ENCODE peak calls at places on chromosomes 5 and 9, in ten cellular contexts. One of them, this sample, is unnamed.

GRCh38 chr9:10134266-10134665 is 478.5 kb downstream of the PTPRD start:
- DNase-seq in HL-60: no peak
- DNase-seq in GM03348: no peak
- DNase-seq in AG08396: no peak
- DNase-seq in activated gamma-delta T cell treated with Interleukin-2 at 50 U/mL for 16 hours: no peak
- DNase-seq in HepG2: no peak
- DNase-seq in AG10803: no peak
- DNase-seq in stimulated activated CD4-positive, alpha-beta T cell treated with anti-CD3 and anti-CD28 coated beads, Interleukin-15, amount 100 ng/mL, for 1 hour: no peak
- DNase-seq in trophoblast cell: no peak
- DNase-seq in anterior cingulate cortex: no peak
- DNase-seq in this sample: no peak

GRCh38 chr5:155069961-155070360 is 56.4 kb downstream of the KIF4B start:
- DNase-seq in HL-60: no peak
- DNase-seq in GM03348: no peak
- DNase-seq in AG08396: no peak
- DNase-seq in activated gamma-delta T cell treated with Interleukin-2 at 50 U/mL for 16 hours: no peak
- DNase-seq in HepG2: no peak
- DNase-seq in AG10803: peak; percentile 58
- DNase-seq in stimulated activated CD4-positive, alpha-beta T cell treated with anti-CD3 and anti-CD28 coated beads, Interleukin-15, amount 100 ng/mL, for 1 hour: no peak
- DNase-seq in trophoblast cell: no peak
- DNase-seq in anterior cingulate cortex: no peak
- DNase-seq in this sample: no peak

GRCh38 chr9:112503170-112503569 is 16.5 kb downstream of the KIAA1958 start:
- DNase-seq in HL-60: no peak
- DNase-seq in GM03348: no peak
- DNase-seq in AG08396: no peak
- DNase-seq in activated gamma-delta T cell treated with Interleukin-2 at 50 U/mL for 16 hours: no peak
- DNase-seq in HepG2: no peak
- DNase-seq in AG10803: no peak
- DNase-seq in stimulated activated CD4-positive, alpha-beta T cell treated with anti-CD3 and anti-CD28 coated beads, Interleukin-15, amount 100 ng/mL, for 1 hour: no peak
- DNase-seq in trophoblast cell: no peak
- DNase-seq in anterior cingulate cortex: no peak
- DNase-seq in this sample: no peak

GRCh38 chr5:168334161-168335094 is 43.0 kb downstream of the WWC1 start:
- DNase-seq in HL-60: no peak
- DNase-seq in GM03348: peak; percentile 49
- DNase-seq in AG08396: peak; percentile 84
- DNase-seq in activated gamma-delta T cell treated with Interleukin-2 at 50 U/mL for 16 hours: no peak
- DNase-seq in HepG2: no peak
- DNase-seq in AG10803: peak; percentile 86
- DNase-seq in stimulated activated CD4-positive, alpha-beta T cell treated with anti-CD3 and anti-CD28 coated beads, Interleukin-15, amount 100 ng/mL, for 1 hour: no peak
- DNase-seq in trophoblast cell: peak; percentile 90
- DNase-seq in anterior cingulate cortex: peak; percentile 49
- DNase-seq in this sample: no peak

GRCh38 chr9:90651246-90651645 is 8.6 kb upstream of the DIRAS2 start:
- DNase-seq in HL-60: no peak
- DNase-seq in GM03348: no peak
- DNase-seq in AG08396: no peak
- DNase-seq in activated gamma-delta T cell treated with Interleukin-2 at 50 U/mL for 16 hours: no peak
- DNase-seq in HepG2: no peak
- DNase-seq in AG10803: no peak
- DNase-seq in stimulated activated CD4-positive, alpha-beta T cell treated with anti-CD3 and anti-CD28 coated beads, Interleukin-15, amount 100 ng/mL, for 1 hour: no peak
- DNase-seq in trophoblast cell: no peak
- DNase-seq in anterior cingulate cortex: no peak
- DNase-seq in this sample: no peak

GRCh38 chr5:116411101-116411571 is 163.5 kb downstream of the SEMA6A start:
- DNase-seq in HL-60: no peak
- DNase-seq in GM03348: no peak
- DNase-seq in AG08396: no peak
- DNase-seq in activated gamma-delta T cell treated with Interleukin-2 at 50 U/mL for 16 hours: no peak
- DNase-seq in HepG2: no peak
- DNase-seq in AG10803: no peak
- DNase-seq in stimulated activated CD4-positive, alpha-beta T cell treated with anti-CD3 and anti-CD28 coated beads, Interleukin-15, amount 100 ng/mL, for 1 hour: no peak
- DNase-seq in trophoblast cell: no peak
- DNase-seq in anterior cingulate cortex: peak; percentile 3
- DNase-seq in this sample: no peak

GRCh38 chr5:132868754-132869153 is 2.3 kb downstream of the UQCRQ start:
- DNase-seq in HL-60: no peak
- DNase-seq in GM03348: no peak
- DNase-seq in AG08396: no peak
- DNase-seq in activated gamma-delta T cell treated with Interleukin-2 at 50 U/mL for 16 hours: no peak
- DNase-seq in HepG2: no peak
- DNase-seq in AG10803: no peak
- DNase-seq in stimulated activated CD4-positive, alpha-beta T cell treated with anti-CD3 and anti-CD28 coated beads, Interleukin-15, amount 100 ng/mL, for 1 hour: no peak
- DNase-seq in trophoblast cell: no peak
- DNase-seq in anterior cingulate cortex: no peak
- DNase-seq in this sample: no peak

GRCh38 chr5:167524941-167525485 is 766.4 kb upstream of the WWC1 start:
- DNase-seq in HL-60: no peak
- DNase-seq in GM03348: no peak
- DNase-seq in AG08396: no peak
- DNase-seq in activated gamma-delta T cell treated with Interleukin-2 at 50 U/mL for 16 hours: no peak
- DNase-seq in HepG2: no peak
- DNase-seq in AG10803: no peak
- DNase-seq in stimulated activated CD4-positive, alpha-beta T cell treated with anti-CD3 and anti-CD28 coated beads, Interleukin-15, amount 100 ng/mL, for 1 hour: no peak
- DNase-seq in trophoblast cell: no peak
- DNase-seq in anterior cingulate cortex: no peak
- DNase-seq in this sample: no peak

GRCh38 chr9:88814521-88815101 is 176.7 kb upstream of the S1PR3 start:
- DNase-seq in HL-60: no peak
- DNase-seq in GM03348: peak; percentile 87
- DNase-seq in AG08396: peak; percentile 77
- DNase-seq in activated gamma-delta T cell treated with Interleukin-2 at 50 U/mL for 16 hours: no peak
- DNase-seq in HepG2: no peak
- DNase-seq in AG10803: peak; percentile 96
- DNase-seq in stimulated activated CD4-positive, alpha-beta T cell treated with anti-CD3 and anti-CD28 coated beads, Interleukin-15, amount 100 ng/mL, for 1 hour: no peak
- DNase-seq in trophoblast cell: no peak
- DNase-seq in anterior cingulate cortex: peak; percentile 55
- DNase-seq in this sample: no peak

GRCh38 chr5:177382423-177383029 is 1.7 kb upstream of the SLC34A1 start:
- DNase-seq in HL-60: no peak
- DNase-seq in GM03348: no peak
- DNase-seq in AG08396: no peak
- DNase-seq in activated gamma-delta T cell treated with Interleukin-2 at 50 U/mL for 16 hours: no peak
- DNase-seq in HepG2: no peak
- DNase-seq in AG10803: peak; percentile 30
- DNase-seq in stimulated activated CD4-positive, alpha-beta T cell treated with anti-CD3 and anti-CD28 coated beads, Interleukin-15, amount 100 ng/mL, for 1 hour: no peak
- DNase-seq in trophoblast cell: no peak
- DNase-seq in anterior cingulate cortex: peak; percentile 32
- DNase-seq in this sample: no peak

GRCh38 chr5:142609142-142609541 is 76.7 kb downstream of the FGF1 start:
- DNase-seq in HL-60: no peak
- DNase-seq in GM03348: no peak
- DNase-seq in AG08396: no peak
- DNase-seq in activated gamma-delta T cell treated with Interleukin-2 at 50 U/mL for 16 hours: no peak
- DNase-seq in HepG2: no peak
- DNase-seq in AG10803: no peak
- DNase-seq in stimulated activated CD4-positive, alpha-beta T cell treated with anti-CD3 and anti-CD28 coated beads, Interleukin-15, amount 100 ng/mL, for 1 hour: no peak
- DNase-seq in trophoblast cell: no peak
- DNase-seq in anterior cingulate cortex: no peak
- DNase-seq in this sample: no peak

GRCh38 chr9:127739614-127740322 is 4.7 kb upstream of the TOR2A start:
- DNase-seq in HL-60: no peak
- DNase-seq in GM03348: no peak
- DNase-seq in AG08396: no peak
- DNase-seq in activated gamma-delta T cell treated with Interleukin-2 at 50 U/mL for 16 hours: no peak
- DNase-seq in HepG2: no peak
- DNase-seq in AG10803: peak; percentile 17
- DNase-seq in stimulated activated CD4-positive, alpha-beta T cell treated with anti-CD3 and anti-CD28 coated beads, Interleukin-15, amount 100 ng/mL, for 1 hour: no peak
- DNase-seq in trophoblast cell: no peak
- DNase-seq in anterior cingulate cortex: no peak
- DNase-seq in this sample: no peak

GRCh38 chr9:6899274-6899673 is 141.5 kb downstream of the KDM4C start:
- DNase-seq in HL-60: no peak
- DNase-seq in GM03348: no peak
- DNase-seq in AG08396: no peak
- DNase-seq in activated gamma-delta T cell treated with Interleukin-2 at 50 U/mL for 16 hours: no peak
- DNase-seq in HepG2: peak; percentile 94
- DNase-seq in AG10803: no peak
- DNase-seq in stimulated activated CD4-positive, alpha-beta T cell treated with anti-CD3 and anti-CD28 coated beads, Interleukin-15, amount 100 ng/mL, for 1 hour: no peak
- DNase-seq in trophoblast cell: no peak
- DNase-seq in anterior cingulate cortex: no peak
- DNase-seq in this sample: no peak

GRCh38 chr5:125501396-125501795 is 755.0 kb upstream of the ZNF608 start:
- DNase-seq in HL-60: no peak
- DNase-seq in GM03348: no peak
- DNase-seq in AG08396: no peak
- DNase-seq in activated gamma-delta T cell treated with Interleukin-2 at 50 U/mL for 16 hours: no peak
- DNase-seq in HepG2: no peak
- DNase-seq in AG10803: peak; percentile 7
- DNase-seq in stimulated activated CD4-positive, alpha-beta T cell treated with anti-CD3 and anti-CD28 coated beads, Interleukin-15, amount 100 ng/mL, for 1 hour: no peak
- DNase-seq in trophoblast cell: no peak
- DNase-seq in anterior cingulate cortex: no peak
- DNase-seq in this sample: no peak

GRCh38 chr5:132681983-132682382 is 8.2 kb downstream of the IL4 start:
- DNase-seq in HL-60: no peak
- DNase-seq in GM03348: no peak
- DNase-seq in AG08396: no peak
- DNase-seq in activated gamma-delta T cell treated with Interleukin-2 at 50 U/mL for 16 hours: no peak
- DNase-seq in HepG2: no peak
- DNase-seq in AG10803: no peak
- DNase-seq in stimulated activated CD4-positive, alpha-beta T cell treated with anti-CD3 and anti-CD28 coated beads, Interleukin-15, amount 100 ng/mL, for 1 hour: no peak
- DNase-seq in trophoblast cell: no peak
- DNase-seq in anterior cingulate cortex: no peak
- DNase-seq in this sample: no peak

GRCh38 chr5:54904425-54904824 is 81.0 kb downstream of the ESM1 start:
- DNase-seq in HL-60: no peak
- DNase-seq in GM03348: peak; percentile 71
- DNase-seq in AG08396: peak; percentile 65
- DNase-seq in activated gamma-delta T cell treated with Interleukin-2 at 50 U/mL for 16 hours: no peak
- DNase-seq in HepG2: peak; percentile 21
- DNase-seq in AG10803: peak; percentile 74
- DNase-seq in stimulated activated CD4-positive, alpha-beta T cell treated with anti-CD3 and anti-CD28 coated beads, Interleukin-15, amount 100 ng/mL, for 1 hour: no peak
- DNase-seq in trophoblast cell: no peak
- DNase-seq in anterior cingulate cortex: no peak
- DNase-seq in this sample: no peak

GRCh38 chr9:96022445-96023031 is 147.0 kb downstream of the ERCC6L2 start:
- DNase-seq in HL-60: no peak
- DNase-seq in GM03348: no peak
- DNase-seq in AG08396: no peak
- DNase-seq in activated gamma-delta T cell treated with Interleukin-2 at 50 U/mL for 16 hours: peak; percentile 35
- DNase-seq in HepG2: no peak
- DNase-seq in AG10803: no peak
- DNase-seq in stimulated activated CD4-positive, alpha-beta T cell treated with anti-CD3 and anti-CD28 coated beads, Interleukin-15, amount 100 ng/mL, for 1 hour: no peak
- DNase-seq in trophoblast cell: no peak
- DNase-seq in anterior cingulate cortex: peak; percentile 22
- DNase-seq in this sample: peak; percentile 11

GRCh38 chr5:133371371-133372155 is 240.8 kb downstream of the FSTL4 start:
- DNase-seq in HL-60: no peak
- DNase-seq in GM03348: no peak
- DNase-seq in AG08396: no peak
- DNase-seq in activated gamma-delta T cell treated with Interleukin-2 at 50 U/mL for 16 hours: no peak
- DNase-seq in HepG2: no peak
- DNase-seq in AG10803: no peak
- DNase-seq in stimulated activated CD4-positive, alpha-beta T cell treated with anti-CD3 and anti-CD28 coated beads, Interleukin-15, amount 100 ng/mL, for 1 hour: no peak
- DNase-seq in trophoblast cell: no peak
- DNase-seq in anterior cingulate cortex: no peak
- DNase-seq in this sample: no peak

GRCh38 chr9:92965759-92966517 is 18.6 kb downstream of the FGD3 start:
- DNase-seq in HL-60: no peak
- DNase-seq in GM03348: no peak
- DNase-seq in AG08396: no peak
- DNase-seq in activated gamma-delta T cell treated with Interleukin-2 at 50 U/mL for 16 hours: peak; percentile 25
- DNase-seq in HepG2: no peak
- DNase-seq in AG10803: no peak
- DNase-seq in stimulated activated CD4-positive, alpha-beta T cell treated with anti-CD3 and anti-CD28 coated beads, Interleukin-15, amount 100 ng/mL, for 1 hour: no peak
- DNase-seq in trophoblast cell: no peak
- DNase-seq in anterior cingulate cortex: no peak
- DNase-seq in this sample: no peak

GRCh38 chr5:178269499-178269898 is 36.9 kb upstream of the PHYKPL start:
- DNase-seq in HL-60: no peak
- DNase-seq in GM03348: no peak
- DNase-seq in AG08396: no peak
- DNase-seq in activated gamma-delta T cell treated with Interleukin-2 at 50 U/mL for 16 hours: no peak
- DNase-seq in HepG2: no peak
- DNase-seq in AG10803: no peak
- DNase-seq in stimulated activated CD4-positive, alpha-beta T cell treated with anti-CD3 and anti-CD28 coated beads, Interleukin-15, amount 100 ng/mL, for 1 hour: no peak
- DNase-seq in trophoblast cell: no peak
- DNase-seq in anterior cingulate cortex: no peak
- DNase-seq in this sample: no peak

GRCh38 chr9:23849379-23849778 is 23.3 kb upstream of the ELAVL2 start:
- DNase-seq in HL-60: no peak
- DNase-seq in GM03348: no peak
- DNase-seq in AG08396: no peak
- DNase-seq in activated gamma-delta T cell treated with Interleukin-2 at 50 U/mL for 16 hours: no peak
- DNase-seq in HepG2: no peak
- DNase-seq in AG10803: no peak
- DNase-seq in stimulated activated CD4-positive, alpha-beta T cell treated with anti-CD3 and anti-CD28 coated beads, Interleukin-15, amount 100 ng/mL, for 1 hour: no peak
- DNase-seq in trophoblast cell: no peak
- DNase-seq in anterior cingulate cortex: no peak
- DNase-seq in this sample: no peak